ENCODE peak calls at places on chromosomes 1 and 21, in four cellular contexts. Y is CD8-positive, alpha-beta memory T cell; M is activated T-cell treated with anti-CD3 and anti-CD28 coated beads, Interleukin-2, amount 50 U/mL, for 72 hours; X is amniotic stem cell. C is an unnamed sample.

GRCh38 chr1:48203287-48203900 is 19.1 kb upstream of the SLC5A9 start:
- DNase-seq in M (no peak), Y (no peak), X (peak; percentile 11), C (no peak)

GRCh38 chr1:239587066-239587465 is 200.7 kb downstream of the CHRM3 start:
- DNase-seq in M (peak; percentile 55), X (no peak), Y (peak; percentile 67), C (no peak)

GRCh38 chr21:41597227-41597626 is 89.3 kb upstream of the TMPRSS2 start:
- DNase-seq in X (no peak), Y (no peak), M (no peak), C (no peak)

GRCh38 chr1:58779837-58780585 is 3.8 kb downstream of the JUN start:
- DNase-seq in X (peak; percentile 41), M (no peak), Y (peak; percentile 16), C (peak; percentile 69)

GRCh38 chr1:163083690-163084089 is 14.5 kb downstream of the RGS4 start:
- DNase-seq in X (no peak), M (no peak), Y (no peak), C (no peak)

GRCh38 chr1:41322835-41323234 is 38.4 kb upstream of the FOXO6 start:
- DNase-seq in X (no peak), M (peak; percentile 43), Y (no peak), C (no peak)

GRCh38 chr1:91273875-91274274 is 130.8 kb downstream of the HFM1 start:
- DNase-seq in Y (no peak), X (no peak), M (no peak), C (no peak)

GRCh38 chr1:36881541-36881940 is 152.8 kb downstream of the GRIK3 start:
- DNase-seq in M (no peak), Y (no peak), X (no peak), C (no peak)

GRCh38 chr1:214694769-214695168 is 91.8 kb downstream of the CENPF start:
- DNase-seq in X (no peak), M (no peak), Y (no peak), C (no peak)

GRCh38 chr1:83882906-83883305 is 116.0 kb downstream of the TTLL7 start:
- DNase-seq in M (no peak), Y (no peak), X (no peak), C (no peak)

GRCh38 chr1:244204004-244204403 is 152.9 kb downstream of the ZBTB18 start:
- DNase-seq in X (no peak), M (no peak), Y (no peak), C (no peak)

GRCh38 chr1:160163612-160164011 is 12.2 kb downstream of the ATP1A4 start:
- DNase-seq in Y (no peak), X (no peak), M (no peak), C (no peak)

GRCh38 chr1:211735208-211736170 is 60.1 kb upstream of the NEK2 start:
- DNase-seq in M (no peak), X (peak; percentile 88), Y (no peak), C (peak; percentile 36)

GRCh38 chr1:181626252-181626938 is 143.1 kb downstream of the CACNA1E start:
- DNase-seq in Y (no peak), X (no peak), M (no peak), C (no peak)

GRCh38 chr1:46202975-46203737 is at the start of gene LURAP1:
- DNase-seq in M (peak; percentile 67), Y (peak; percentile 39), X (no peak), C (no peak)

GRCh38 chr21:44405948-44406872 is 49.1 kb upstream of the LRRC3 start:
- DNase-seq in M (no peak), Y (no peak), X (no peak), C (no peak)

GRCh38 chr1:978835-979743 is 2.8 kb downstream of the PERM1 start:
- DNase-seq in M (no peak), X (no peak), Y (no peak), C (peak; percentile 57)

GRCh38 chr1:94998128-94998527 is 71.2 kb upstream of the CNN3 start:
- DNase-seq in X (no peak), M (no peak), Y (no peak), C (no peak)

GRCh38 chr1:3731543-3731942 is 20.7 kb upstream of the CCDC27 start:
- DNase-seq in M (no peak), X (no peak), Y (no peak), C (peak; percentile 31)

GRCh38 chr1:160135051-160135592 is 16.3 kb upstream of the ATP1A4 start:
- DNase-seq in M (no peak), X (no peak), Y (no peak), C (peak; percentile 30)

GRCh38 chr1:88685239-88685604 is 1.1 kb downstream of the PKN2 start:
- DNase-seq in X (no peak), Y (no peak), M (peak; percentile 2), C (no peak)